ENCODE peak calls at places on chromosomes 6 and 20, in seven cellular contexts. K is K562, S is ovary, W is heart left ventricle, C is IMR-90, Q is GM12878, A is A549. E is an unnamed sample.

GRCh38 chr6:105493776-105494175 is 90.9 kb upstream of the PREP start:
- DNase-seq in S (no peak), W (no peak), Q (no peak), K (no peak), C (no peak), A (no peak), E (no peak)

GRCh38 chr6:130115036-130115435 is 96.7 kb downstream of the L3MBTL3 start:
- DNase-seq in W (no peak), A (no peak), S (no peak), K (no peak), Q (peak), C (no peak), E (no peak)

GRCh38 chr20:35395728-35396127 is 16.0 kb downstream of the UQCC1 start:
- DNase-seq in S (no peak), K (no peak), C (peak), W (no peak), A (no peak), Q (no peak), E (no peak)

GRCh38 chr20:4087923-4088322 is 72.6 kb upstream of the RNF24 start:
- DNase-seq in W (no peak), C (peak), S (no peak), A (no peak), Q (no peak), K (no peak), E (no peak)

GRCh38 chr6:9085054-9085746 is 649.9 kb upstream of the SLC35B3 start:
- DNase-seq in C (no peak), Q (no peak), K (no peak), W (no peak), A (no peak), S (no peak), E (no peak)

GRCh38 chr20:63009988-63010769 is 3.4 kb upstream of the BHLHE23 start:
- DNase-seq in S (no peak), Q (peak), C (peak), K (peak), W (no peak), A (no peak), E (no peak)

GRCh38 chr6:44661221-44661609 is 273.7 kb downstream of the CDC5L start:
- DNase-seq in W (no peak), C (no peak), K (no peak), S (no peak), A (no peak), Q (no peak), E (no peak)

GRCh38 chr6:24780206-24780605 is 5.5 kb downstream of the GMNN start:
- DNase-seq in Q (no peak), S (no peak), A (no peak), W (no peak), K (no peak), C (peak), E (no peak)

GRCh38 chr6:10759312-10759839 is 11.8 kb downstream of the TMEM14B start:
- DNase-seq in S (no peak), K (peak), A (peak), Q (no peak), C (peak), W (no peak), E (no peak)

GRCh38 chr6:139778113-139778512 is 403.7 kb upstream of the CITED2 start:
- DNase-seq in C (no peak), K (no peak), Q (no peak), A (no peak), S (no peak), W (no peak), E (no peak)

GRCh38 chr6:130946076-130946475 is 117.0 kb downstream of the EPB41L2 start:
- DNase-seq in W (no peak), K (no peak), A (no peak), Q (no peak), C (peak), S (no peak), E (no peak)

GRCh38 chr6:14134211-14134910 is 16.8 kb downstream of the CD83 start:
- DNase-seq in S (no peak), K (no peak), A (no peak), C (no peak), W (no peak), Q (no peak), E (no peak)

GRCh38 chr6:43461936-43462335 is 6.6 kb upstream of the DLK2 start:
- DNase-seq in C (no peak), A (no peak), S (no peak), W (no peak), Q (no peak), K (no peak), E (no peak)

GRCh38 chr6:121597654-121598053 is 162.2 kb downstream of the GJA1 start:
- DNase-seq in W (no peak), S (no peak), C (peak), A (no peak), Q (no peak), K (no peak), E (no peak)

GRCh38 chr6:41691426-41692079 is 43.9 kb downstream of the TFEB start:
- DNase-seq in S (no peak), Q (no peak), A (no peak), K (no peak), C (no peak), W (no peak), E (no peak)

GRCh38 chr6:139349464-139350020 is 24.9 kb downstream of the CITED2 start:
- DNase-seq in W (no peak), Q (no peak), C (no peak), A (no peak), S (no peak), K (no peak), E (peak)

GRCh38 chr6:148677594-148678476 is 69.0 kb upstream of the UST start:
- DNase-seq in S (no peak), A (no peak), W (no peak), C (no peak), K (no peak), Q (peak), E (no peak)

GRCh38 chr6:357791-358341 is 33.7 kb upstream of the IRF4 start:
- DNase-seq in C (no peak), Q (no peak), K (no peak), A (no peak), S (no peak), W (no peak), E (no peak)

GRCh38 chr6:33324139-33324538 is 6.6 kb upstream of the ZBTB22 start:
- DNase-seq in C (no peak), W (no peak), Q (no peak), A (no peak), K (no peak), S (no peak), E (no peak)

GRCh38 chr6:1916334-1916985 is 306.7 kb downstream of the FOXC1 start:
- DNase-seq in C (peak), K (no peak), A (no peak), S (no peak), Q (no peak), W (no peak), E (no peak)

GRCh38 chr6:127641905-127642304 is 64.9 kb downstream of the C6orf58 start:
- DNase-seq in Q (no peak), A (peak), W (no peak), K (no peak), S (no peak), C (peak), E (no peak)

GRCh38 chr6:26097268-26097875 is 10.1 kb downstream of the HFE start:
- DNase-seq in A (peak), W (peak), C (peak), K (peak), Q (no peak), S (peak), E (peak)

GRCh38 chr20:58109918-58110635 is 118.4 kb downstream of the ANKRD60 start:
- DNase-seq in Q (no peak), A (no peak), C (no peak), K (no peak), W (no peak), S (no peak), E (peak)

GRCh38 chr6:34352305-34352937 is 40.0 kb downstream of the NUDT3 start:
- DNase-seq in Q (no peak), K (no peak), A (no peak), S (no peak), C (peak), W (no peak), E (no peak)

GRCh38 chr6:16157909-16158308 is 29.0 kb downstream of the MYLIP start:
- DNase-seq in K (peak), W (peak), Q (no peak), C (no peak), A (no peak), S (no peak), E (no peak)

GRCh38 chr20:52637201-52637600 is 335.0 kb upstream of the TSHZ2 start:
- DNase-seq in Q (no peak), A (no peak), C (no peak), W (no peak), S (no peak), K (no peak), E (no peak)

GRCh38 chr6:166930354-166930891 is 25.9 kb downstream of the RNASET2 start:
- DNase-seq in S (no peak), C (no peak), A (no peak), W (no peak), K (no peak), Q (no peak), E (no peak)

GRCh38 chr6:10956776-10957175 is 69.9 kb downstream of the SYCP2L start:
- DNase-seq in Q (no peak), C (no peak), K (no peak), W (no peak), A (no peak), S (no peak), E (no peak)

GRCh38 chr6:108117427-108118358 is 43.2 kb upstream of the OSTM1 start:
- DNase-seq in C (peak), A (peak), Q (no peak), W (peak), S (no peak), K (no peak), E (no peak)

GRCh38 chr6:30749554-30750378 is 5.4 kb upstream of the IER3 start:
- DNase-seq in C (no peak), Q (no peak), K (no peak), S (no peak), A (peak), W (no peak), E (no peak)

GRCh38 chr6:151191477-151191995 is 48.2 kb upstream of the AKAP12 start:
- DNase-seq in K (no peak), Q (no peak), C (no peak), S (no peak), W (no peak), A (no peak), E (no peak)

GRCh38 chr6:39017481-39017880 is 31.1 kb upstream of the GLP1R start:
- DNase-seq in S (no peak), A (no peak), Q (no peak), K (no peak), C (no peak), W (no peak), E (no peak)
- TF ChIP-seq CTCF in S (no peak), A (no peak), Q (no peak), K (no peak), C (no peak), W (no peak), E (no peak)

DNA sequence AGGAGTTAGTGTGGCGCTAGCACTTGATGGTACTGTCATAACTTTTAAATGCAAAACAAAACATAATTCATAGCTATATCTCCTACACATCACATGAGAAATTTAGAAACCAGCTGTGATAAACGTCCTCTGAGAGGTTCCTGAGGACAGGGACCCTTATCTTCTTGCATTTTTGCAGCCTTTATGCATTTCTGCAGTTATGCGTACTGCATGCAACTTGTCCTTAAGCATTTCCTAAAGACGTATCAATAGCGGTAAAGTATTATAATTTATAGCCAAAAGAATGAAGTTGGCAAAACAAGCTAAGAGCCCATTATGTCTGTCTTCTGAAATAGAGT is 1.7 kb downstream of the NAPB start:
- DNase-seq in C (no peak), S (no peak), Q (no peak), W (no peak), A (no peak), K (no peak), E (no peak)
- H3K4me3 ChIP-seq in C (peak), S (peak), Q (peak), W (peak), A (peak), K (peak), E (no peak)

GRCh38 chr20:45894797-45895196 is 3.7 kb downstream of the CTSA start:
- DNase-seq in S (no peak), Q (no peak), W (no peak), A (no peak), C (no peak), K (no peak), E (no peak)
- TF ChIP-seq POLR2A in S (no peak), Q (no peak), W (no peak), A (no peak), C (no peak), K (no peak), E (no peak)

GRCh38 chr6:82337688-82338257 is 25.8 kb upstream of the TPBG start:
- DNase-seq in Q (no peak), A (no peak), S (no peak), C (no peak), W (no peak), K (no peak), E (no peak)
- TF ChIP-seq CTCF in Q (no peak), A (no peak), S (no peak), C (no peak), W (no peak), K (no peak), E (no peak)

DNA sequence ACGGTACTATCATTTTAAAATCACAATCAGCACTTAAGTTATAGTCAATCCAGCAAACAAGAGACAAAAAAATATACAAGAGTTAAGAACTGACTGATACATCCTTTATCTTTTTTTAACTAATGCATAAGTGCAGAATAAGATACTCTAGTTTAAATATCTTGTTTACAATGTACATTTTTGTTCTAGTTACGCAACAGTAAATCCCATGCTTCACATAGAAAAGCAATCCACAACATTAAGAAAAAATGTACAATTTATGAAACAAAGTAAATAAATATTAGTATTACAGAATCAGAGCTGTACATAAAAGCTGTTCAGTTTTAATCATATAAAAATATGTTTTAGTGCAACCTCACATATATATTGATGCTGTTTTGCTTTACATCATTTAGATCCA is 192.6 kb downstream of the HIVEP2 start:
- DNase-seq in K (no peak), C (peak), W (no peak), Q (no peak), S (no peak), A (no peak), E (no peak)
- H3K4me3 ChIP-seq in K (no peak), C (no peak), W (no peak), Q (no peak), S (no peak), A (no peak), E (no peak)

GRCh38 chr6:29679962-29680361 is 990 bp downstream of the ZFP57 start:
- DNase-seq in S (no peak), A (no peak), C (no peak), W (no peak), Q (no peak), K (no peak), E (no peak)

GRCh38 chr6:29680904-29681303 is at the start of gene ZFP57:
- DNase-seq in S (no peak), K (no peak), W (no peak), Q (no peak), C (no peak), A (no peak), E (no peak)

GRCh38 chr6:29678114-29678513 is 2.8 kb downstream of the ZFP57 start:
- DNase-seq in A (no peak), Q (no peak), C (no peak), W (no peak), K (no peak), S (no peak), E (no peak)

GRCh38 chr6:29681811-29682210 is 859 bp upstream of the ZFP57 start:
- DNase-seq in C (no peak), W (no peak), A (no peak), S (no peak), K (no peak), Q (no peak), E (no peak)

DNA sequence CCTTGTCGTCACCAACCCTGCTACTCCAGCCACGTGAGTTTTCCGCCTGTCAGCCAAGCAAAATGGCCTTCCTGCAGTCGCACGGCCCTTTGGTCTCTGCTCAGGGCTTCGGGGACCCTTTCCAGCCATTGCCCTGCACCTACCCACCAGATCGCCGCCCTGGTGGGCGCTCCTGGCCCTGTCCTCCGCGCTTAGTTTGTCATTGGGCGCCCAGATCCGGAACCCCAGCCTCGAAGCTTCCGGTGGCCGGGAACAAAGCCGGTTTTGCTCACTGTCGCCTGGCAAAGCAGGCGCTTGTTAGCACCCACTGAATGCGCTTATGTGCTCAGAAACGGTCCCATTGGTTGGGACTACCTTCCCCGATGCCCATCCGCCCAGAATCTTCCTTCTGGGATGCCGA is 536 bp downstream of the ZFP57 start:
- DNase-seq in K (no peak), A (no peak), W (no peak), S (no peak), C (no peak), Q (no peak), E (no peak)
- TF ChIP-seq POLR2A in K (no peak), A (no peak), W (no peak), S (no peak), C (no peak), Q (no peak), E (no peak)

E was measured in lower leg skin.